ENCODE peak calls at places on chromosome 13, in six cellular contexts. B is CD4-positive, alpha-beta memory T cell; S is Panc1; C is EH; W is breast epithelium; H is foreskin melanocyte. G is an unnamed sample.
A peak's percentile ranks its signal among the peaks of the same experiment; 100 is the strongest.

GRCh38 chr13:62564770-62565169 is 1149.1 kb upstream of the PCDH20 start:
- DNase-seq in B (no peak), S (no peak), C (no peak), W (no peak), H (no peak), G (no peak)

GRCh38 chr13:37058801-37059135 is 720 bp downstream of the SUPT20H start:
- DNase-seq in B (no peak), S (no peak), C (no peak), W (no peak), H (no peak), G (no peak)

GRCh38 chr13:73074101-73074500 is 15.3 kb downstream of the KLF5 start:
- DNase-seq in B (no peak), S (no peak), C (no peak), W (no peak), H (no peak), G (no peak)

GRCh38 chr13:30616927-30617314 is 799 bp upstream of the USPL1 start:
- DNase-seq in B (no peak), S (peak; percentile 25), C (peak; percentile 90), W (peak; percentile 77), H (peak; percentile 94), G (peak; percentile 67)

GRCh38 chr13:32647926-32648325 is 61.7 kb downstream of the PDS5B start:
- DNase-seq in B (no peak), S (no peak), C (no peak), W (no peak), H (no peak), G (peak; percentile 12)

GRCh38 chr13:106349080-106349841 is 186.2 kb downstream of the EFNB2 start:
- DNase-seq in B (no peak), S (no peak), C (no peak), W (no peak), H (peak; percentile 55), G (peak; percentile 9)

GRCh38 chr13:54287062-54287764 is 1258.6 kb downstream of the OLFM4 start:
- DNase-seq in B (no peak), S (no peak), C (no peak), W (no peak), H (no peak), G (no peak)

GRCh38 chr13:89520468-89520867 is 1827.0 kb upstream of the MIR17HG start:
- DNase-seq in B (no peak), S (no peak), C (no peak), W (no peak), H (no peak), G (no peak)

GRCh38 chr13:98752111-98752941 is at the start of gene SLC15A1:
- DNase-seq in B (no peak), S (no peak), C (no peak), W (no peak), H (no peak), G (no peak)

GRCh38 chr13:28181413-28181812 is 43.1 kb downstream of the PAN3 start:
- DNase-seq in B (no peak), S (peak; percentile 7), C (peak; percentile 93), W (no peak), H (peak; percentile 93), G (no peak)

G was measured in T47D.